ENCODE peak calls at places on chromosomes 7 and 10, in six cellular contexts. W, C, Y, H, A and V are unnamed samples.
A peak's percentile ranks its signal among the peaks of the same experiment; 100 is the strongest.

GRCh38 chr7:88361357-88361756 is 54.7 kb upstream of the STEAP4 start:
- DNase-seq in W (no peak), C (no peak), Y (no peak), H (peak; percentile 96), A (no peak), V (no peak)

GRCh38 chr7:12458520-12459131 is 55.0 kb upstream of the VWDE start:
- DNase-seq in W (peak; percentile 3), C (peak; percentile 47), Y (no peak), H (peak; percentile 45), A (peak; percentile 12), V (peak; percentile 62)

GRCh38 chr7:51314726-51315125 is 1.9 kb downstream of the COBL start:
- DNase-seq in W (no peak), C (no peak), Y (no peak), H (peak; percentile 45), A (no peak), V (peak; percentile 39)

GRCh38 chr7:100476108-100476780 is 2.8 kb downstream of the TSC22D4 start:
- DNase-seq in W (peak; percentile 9), C (no peak), Y (no peak), H (no peak), A (no peak), V (no peak)

GRCh38 chr7:38142736-38143135 is 35.3 kb upstream of the STARD3NL start:
- DNase-seq in W (no peak), C (no peak), Y (no peak), H (no peak), A (no peak), V (no peak)

GRCh38 chr10:35888400-35888799 is 246.3 kb upstream of the FZD8 start:
- DNase-seq in W (no peak), C (no peak), Y (no peak), H (no peak), A (no peak), V (no peak)

GRCh38 chr10:37488792-37489657 is 363.6 kb downstream of the ANKRD30A start:
- DNase-seq in W (peak; percentile 27), C (peak; percentile 45), Y (peak; percentile 15), H (no peak), A (no peak), V (peak; percentile 25)

GRCh38 chr10:120917521-120918250 is 66.5 kb downstream of the WDR11 start:
- DNase-seq in W (no peak), C (no peak), Y (no peak), H (no peak), A (no peak), V (no peak)

GRCh38 chr10:24706479-24707118 is 17.1 kb downstream of the ARHGAP21 start:
- DNase-seq in W (no peak), C (peak; percentile 83), Y (no peak), H (no peak), A (peak; percentile 27), V (peak; percentile 93)

GRCh38 chr7:149126662-149127321 is 668 bp upstream of the ZNF425 start:
- DNase-seq in W (peak; percentile 33), C (peak; percentile 62), Y (peak; percentile 62), H (peak; percentile 56), A (peak; percentile 43), V (peak; percentile 50)

GRCh38 chr10:115706482-115707076 is 566.4 kb downstream of the GFRA1 start:
- DNase-seq in W (no peak), C (peak; percentile 11), Y (no peak), H (peak; percentile 10), A (no peak), V (peak; percentile 50)

GRCh38 chr7:121023189-121023588 is 34.7 kb downstream of the CPED1 start:
- DNase-seq in W (no peak), C (no peak), Y (no peak), H (no peak), A (no peak), V (no peak)

GRCh38 chr10:60230892-60231291 is 158.8 kb downstream of the ANK3 start:
- DNase-seq in W (no peak), C (peak; percentile 17), Y (no peak), H (no peak), A (no peak), V (no peak)

GRCh38 chr10:80155696-80156215 is 23.2 kb downstream of the PLAC9 start:
- DNase-seq in W (no peak), C (no peak), Y (no peak), H (no peak), A (no peak), V (no peak)

GRCh38 chr10:132713421-132714095 is 72.4 kb downstream of the NKX6-2 start:
- DNase-seq in W (no peak), C (no peak), Y (no peak), H (no peak), A (no peak), V (no peak)

GRCh38 chr7:5667391-5667790 is 114.1 kb downstream of the RNF216 start:
- DNase-seq in W (no peak), C (no peak), Y (no peak), H (no peak), A (no peak), V (no peak)

GRCh38 chr7:99141756-99142726 is 1.9 kb downstream of the SMURF1 start:
- DNase-seq in W (no peak), C (peak; percentile 76), Y (peak; percentile 78), H (no peak), A (peak; percentile 71), V (peak; percentile 65)